ENCODE peak calls at places on chromosomes 13 and 19, in five cellular contexts. Y is psoas muscle, Q is IMR-90, A is mucosa of descending colon, L is vagina. U is an unnamed sample.

GRCh38 chr19:518292-519231 is 11.3 kb downstream of the TPGS1 start:
- DNase-seq in L (no peak), Y (peak; percentile 48), A (peak; percentile 67), Q (peak; percentile 63), U (no peak)

GRCh38 chr19:7550987-7551761 is 15.7 kb downstream of the PNPLA6 start:
- DNase-seq in Q (peak; percentile 30), A (peak; percentile 86), L (no peak), Y (peak; percentile 90), U (no peak)

GRCh38 chr13:51861728-51862300 is at the start of gene CCDC70:
- DNase-seq in Q (peak; percentile 39), L (no peak), A (no peak), Y (no peak), U (no peak)

GRCh38 chr13:39682788-39683187 is 27.3 kb downstream of the COG6 start:
- DNase-seq in Q (no peak), L (no peak), Y (no peak), A (no peak), U (no peak)

GRCh38 chr13:30735025-30735967 is at the start of gene ALOX5AP:
- DNase-seq in Y (no peak), Q (no peak), A (no peak), L (no peak), U (no peak)

GRCh38 chr13:23466144-23467002 is 32.9 kb upstream of the SACS start:
- DNase-seq in Y (peak; percentile 84), A (peak; percentile 60), L (no peak), Q (peak; percentile 86), U (peak; percentile 79)

GRCh38 chr13:39106216-39106995 is 68.2 kb downstream of the NHLRC3 start:
- DNase-seq in Q (no peak), A (no peak), L (no peak), Y (no peak), U (no peak)

GRCh38 chr19:1854542-1855039 is 6.3 kb upstream of the REXO1 start:
- DNase-seq in Q (no peak), A (peak; percentile 69), Y (no peak), L (no peak), U (no peak)

GRCh38 chr19:13153627-13154240 is 3.5 kb downstream of the IER2 start:
- DNase-seq in L (no peak), Y (peak; percentile 65), Q (no peak), A (peak; percentile 68), U (no peak)

GRCh38 chr19:48674921-48675824 is 2.4 kb upstream of the NTN5 start:
- DNase-seq in A (peak; percentile 82), L (no peak), Q (peak; percentile 72), Y (peak; percentile 84), U (peak; percentile 82)

GRCh38 chr13:111325146-111325890 is 4.9 kb downstream of the TEX29 start:
- DNase-seq in Q (no peak), L (no peak), Y (no peak), A (no peak), U (no peak)

GRCh38 chr13:44842158-44842557 is 147.1 kb downstream of the NUFIP1 start:
- DNase-seq in A (no peak), Y (no peak), L (no peak), Q (peak; percentile 81), U (peak; percentile 7)

GRCh38 chr13:27147530-27148170 is 24.0 kb downstream of the USP12 start:
- DNase-seq in A (no peak), Q (peak; percentile 44), Y (no peak), L (no peak), U (no peak)

GRCh38 chr13:74681891-74682290 is 547.7 kb upstream of the KLF12 start:
- DNase-seq in Q (no peak), A (no peak), Y (no peak), L (no peak), U (no peak)

GRCh38 chr19:31135841-31136240 is 213.4 kb downstream of the TSHZ3 start:
- DNase-seq in L (no peak), Y (no peak), Q (peak; percentile 56), A (no peak), U (no peak)

GRCh38 chr13:102399791-102400618 is 1.8 kb downstream of the FGF14 start:
- DNase-seq in Y (peak; percentile 48), L (no peak), Q (no peak), A (peak; percentile 19), U (no peak)

GRCh38 chr13:51620165-51620983 is 36.1 kb downstream of the WDFY2 start:
- DNase-seq in Q (no peak), Y (peak; percentile 71), L (no peak), A (no peak), U (no peak)

GRCh38 chr19:41373993-41374392 is 2.3 kb upstream of the TMEM91 start:
- DNase-seq in Q (peak; percentile 92), A (peak; percentile 81), L (no peak), Y (peak; percentile 90), U (peak; percentile 79)

GRCh38 chr13:112452380-112453206 is 76.4 kb downstream of the SPACA7 start:
- DNase-seq in Y (peak; percentile 28), L (peak; percentile 58), Q (no peak), A (no peak), U (no peak)

GRCh38 chr13:40175639-40176038 is 490.8 kb downstream of the FOXO1 start:
- DNase-seq in L (no peak), A (no peak), Q (no peak), Y (no peak), U (no peak)

GRCh38 chr19:46885411-46885810 is 24.6 kb downstream of the ARHGAP35 start:
- DNase-seq in Y (no peak), L (no peak), Q (no peak), A (no peak), U (no peak)

GRCh38 chr19:33513424-33513823 is 8.2 kb downstream of the PEPD start:
- DNase-seq in Y (no peak), L (no peak), Q (no peak), A (no peak), U (no peak)

GRCh38 chr13:43728411-43728810 is 58.4 kb downstream of the ENOX1 start:
- DNase-seq in A (no peak), L (no peak), Q (no peak), Y (no peak), U (no peak)

GRCh38 chr19:497861-498590 is 1.7 kb downstream of the MADCAM1 start:
- DNase-seq in L (no peak), A (no peak), Y (peak; percentile 48), Q (no peak), U (no peak)

GRCh38 chr13:77114271-77114670 is 87.3 kb upstream of the FBXL3 start:
- DNase-seq in A (no peak), Y (no peak), L (no peak), Q (peak; percentile 35), U (no peak)

GRCh38 chr19:7355151-7355845 is 6.6 kb downstream of the ARHGEF18 start:
- DNase-seq in Y (no peak), L (no peak), Q (peak; percentile 59), A (peak; percentile 28), U (no peak)

GRCh38 chr13:101925731-101926130 is 473.3 kb downstream of the ITGBL1 start:
- DNase-seq in L (no peak), A (no peak), Y (no peak), Q (no peak), U (no peak)

GRCh38 chr19:5824791-5825577 is 14.5 kb downstream of the FUT6 start:
- DNase-seq in Q (no peak), Y (no peak), A (no peak), L (no peak), U (no peak)
- H3K4me1 ChIP-seq in Q (peaks cover 15% of the 10 kb centered on the region), Y (no peaks in the 10 kb centered on the region), A (peaks cover 19% of the 10 kb centered on the region), L (peaks cover 16% of the 10 kb centered on the region), U (no peaks in the 10 kb centered on the region)

GRCh38 chr13:41609828-41610227 is 152.5 kb downstream of the RGCC start:
- DNase-seq in A (no peak), Q (no peak), L (no peak), Y (no peak), U (no peak)

GRCh38 chr13:41608779-41609178 is 151.4 kb downstream of the RGCC start:
- DNase-seq in Y (no peak), L (no peak), A (no peak), Q (peak; percentile 70), U (no peak)

GRCh38 chr13:41610426-41610825 is 153.1 kb downstream of the RGCC start:
- DNase-seq in Y (peak; percentile 59), Q (peak; percentile 97), L (no peak), A (no peak), U (no peak)

GRCh38 chr13:41613471-41613870 is 156.1 kb downstream of the RGCC start:
- DNase-seq in Q (no peak), L (no peak), A (no peak), Y (no peak), U (no peak)

GRCh38 chr13:41611385-41611784 is 154.0 kb downstream of the RGCC start:
- DNase-seq in A (no peak), Q (no peak), L (no peak), Y (no peak), U (no peak)
- H3K4me3 ChIP-seq in A (no peak overlapping the region), Q (no peak overlapping the region), L (no peak overlapping the region), Y (no peak overlapping the region), U (no peak overlapping the region)

GRCh38 chr19:15294591-15294990 is 37.7 kb downstream of the BRD4 start:
- DNase-seq in A (no peak), L (no peak), Y (no peak), Q (no peak), U (no peak)

GRCh38 chr19:15292847-15293582 is 39.3 kb downstream of the BRD4 start:
- DNase-seq in L (no peak), Y (no peak), A (no peak), Q (no peak), U (no peak)

GRCh38 chr19:15291666-15292065 is 40.7 kb downstream of the BRD4 start:
- DNase-seq in L (no peak), Y (no peak), A (no peak), Q (peak; percentile 81), U (no peak)

GRCh38 chr19:15292140-15292539 is 40.2 kb downstream of the BRD4 start:
- DNase-seq in Q (no peak), L (no peak), A (no peak), Y (no peak), U (no peak)

DNA sequence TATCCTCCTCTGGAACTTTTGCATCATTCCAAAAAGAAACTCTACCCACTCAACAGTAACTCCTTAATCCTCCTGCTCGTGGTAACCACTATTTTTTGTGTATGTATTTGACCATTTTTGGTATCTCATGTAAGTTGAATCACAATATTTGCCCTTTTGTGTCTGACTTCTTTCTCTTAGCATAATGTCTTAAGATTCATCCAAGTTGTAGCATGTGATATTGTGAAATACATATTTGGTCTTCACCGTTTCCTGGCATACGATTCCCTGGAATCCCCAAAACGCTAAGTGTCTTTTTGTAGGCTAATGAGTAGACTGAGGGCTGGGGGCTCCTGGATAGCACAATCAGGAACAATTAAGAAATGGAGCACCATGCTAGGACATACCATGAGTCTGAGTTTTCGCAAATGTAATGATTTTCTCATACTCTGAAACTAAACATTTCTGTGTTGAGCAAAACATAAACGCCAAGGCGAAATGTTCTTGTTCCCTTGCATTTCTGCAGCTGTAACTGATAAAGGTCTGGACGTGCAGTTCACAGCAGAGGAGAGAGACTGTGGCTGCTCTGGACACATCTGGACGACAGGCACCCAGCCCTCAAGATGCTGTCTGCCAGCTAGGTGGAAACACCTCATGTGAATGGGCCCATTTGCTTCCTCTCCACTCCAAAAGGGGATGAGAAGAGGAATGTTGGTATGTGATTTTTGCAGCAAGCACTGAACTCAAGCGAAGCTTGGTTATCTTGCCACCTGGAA is 38.4 kb downstream of the BRD4 start:
- DNase-seq in Q (peak; percentile 66), L (no peak), Y (no peak), A (no peak), U (no peak)
- H3K4me1 ChIP-seq in Q (peaks cover 57% of the 10 kb centered on the region), L (peaks cover 100% of the 10 kb centered on the region), Y (peaks cover 99% of the 10 kb centered on the region), A (peaks cover 64% of the 10 kb centered on the region), U (no peaks in the 10 kb centered on the region)

GRCh38 chr19:45102481-45102880 is 9.5 kb downstream of the PPP1R37 start:
- DNase-seq in Y (no peak), A (no peak), Q (no peak), L (no peak), U (no peak)
- H3K4me3 ChIP-seq in Y (no peak overlapping the region), A (no peak overlapping the region), Q (no peak overlapping the region), L (no peak overlapping the region), U (no peak overlapping the region)

GRCh38 chr19:29666634-29667389 is 1.6 kb downstream of the PLEKHF1 start:
- DNase-seq in A (no peak), Y (peak; percentile 88), L (peak; percentile 91), Q (peak; percentile 64), U (peak; percentile 81)
- H3K4me1 ChIP-seq in A (peaks cover 22% of the 10 kb centered on the region), Y (peaks cover 70% of the 10 kb centered on the region), L (peaks cover 81% of the 10 kb centered on the region), Q (peaks cover 28% of the 10 kb centered on the region), U (peaks cover 75% of the 10 kb centered on the region)

U was measured in right atrium auricular region.